ENCODE peak calls at places on chromosomes 4 and X, in six cellular contexts. X is right atrium auricular region, H is fibroblast of the aortic adventitia, P is tibial nerve, Y is WTC11, O is endothelial cell. C is an unnamed sample.

GRCh38 chr4:137032242-137032641 is 500.1 kb downstream of the PCDH18 start:
- DNase-seq in X (no peak), H (peak; percentile 5), P (no peak), Y (no peak), O (no peak), C (no peak)

GRCh38 chrX:65463550-65463949 is 71.0 kb downstream of the LAS1L start:
- DNase-seq in X (no peak), H (peak; percentile 56), P (no peak), Y (peak; percentile 11), O (no peak), C (no peak)

GRCh38 chrX:5979338-5979737 is 249.3 kb downstream of the NLGN4X start:
- DNase-seq in X (no peak), H (no peak), P (no peak), Y (no peak), O (no peak), C (no peak)

GRCh38 chr4:94690851-94691254 is 66.9 kb upstream of the BMPR1B start:
- DNase-seq in X (no peak), H (peak; percentile 16), P (no peak), Y (no peak), O (no peak), C (no peak)

GRCh38 chr4:40321671-40322131 is 13.4 kb upstream of the CHRNA9 start:
- DNase-seq in X (no peak), H (peak; percentile 55), P (no peak), Y (no peak), O (no peak), C (no peak)

GRCh38 chr4:88964450-88964849 is 92.5 kb downstream of the FAM13A start:
- DNase-seq in X (no peak), H (no peak), P (no peak), Y (no peak), O (no peak), C (no peak)

GRCh38 chrX:136574548-136574947 is 42.5 kb downstream of the VGLL1 start:
- DNase-seq in X (no peak), H (no peak), P (no peak), Y (no peak), O (no peak), C (no peak)

GRCh38 chr4:153497988-153498967 is 32.1 kb downstream of the TMEM131L start:
- DNase-seq in X (no peak), H (peak; percentile 89), P (no peak), Y (no peak), O (no peak), C (no peak)

GRCh38 chrX:2500091-2500680 is 590 bp downstream of the DHRSX start:
- DNase-seq in X (no peak), H (peak; percentile 48), P (no peak), Y (peak; percentile 51), O (peak; percentile 57), C (peak; percentile 50)

GRCh38 chrX:63657821-63658220 is 127.2 kb downstream of the ARHGEF9 start:
- DNase-seq in X (peak; percentile 76), H (peak; percentile 78), P (peak; percentile 5), Y (no peak), O (no peak), C (no peak)

GRCh38 chr4:68338625-68339024 is 11.3 kb downstream of the YTHDC1 start:
- DNase-seq in X (no peak), H (no peak), P (no peak), Y (no peak), O (no peak), C (no peak)

GRCh38 chrX:26466387-26466786 is 250.4 kb downstream of the MAGEB5 start:
- DNase-seq in X (no peak), H (no peak), P (no peak), Y (no peak), O (no peak), C (no peak)

GRCh38 chr4:122687450-122688121 is 44.9 kb upstream of the BBS12 start:
- DNase-seq in X (no peak), H (peak; percentile 69), P (no peak), Y (no peak), O (no peak), C (no peak)

GRCh38 chr4:39255266-39255665 is 72.9 kb downstream of the WDR19 start:
- DNase-seq in X (no peak), H (peak; percentile 67), P (no peak), Y (no peak), O (no peak), C (no peak)

GRCh38 chr4:56123547-56123946 is 174.8 kb downstream of the CEP135 start:
- DNase-seq in X (no peak), H (no peak), P (no peak), Y (no peak), O (no peak), C (no peak)

GRCh38 chrX:144946696-144947095 is 300.6 kb upstream of the SPANXN1 start:
- DNase-seq in X (no peak), H (peak; percentile 50), P (no peak), Y (no peak), O (no peak), C (no peak)

GRCh38 chrX:143633530-143634372 is 2.1 kb downstream of the SLITRK4 start:
- DNase-seq in X (no peak), H (no peak), P (no peak), Y (no peak), O (peak; percentile 12), C (peak; percentile 6)

GRCh38 chrX:13085533-13085932 is 41.1 kb upstream of the FAM9C start:
- DNase-seq in X (no peak), H (no peak), P (no peak), Y (no peak), O (no peak), C (no peak)

GRCh38 chrX:155745792-155746191 is 133.0 kb upstream of the TMLHE start:
- DNase-seq in X (peak; percentile 59), H (peak; percentile 47), P (no peak), Y (no peak), O (no peak), C (no peak)

GRCh38 chr4:101128473-101128872 is 218.9 kb downstream of the PPP3CA start:
- DNase-seq in X (no peak), H (no peak), P (no peak), Y (no peak), O (no peak), C (no peak)

GRCh38 chr4:108762559-108763225 is at the start of gene ETNPPL:
- DNase-seq in X (no peak), H (no peak), P (no peak), Y (peak; percentile 79), O (peak; percentile 62), C (peak; percentile 51)

GRCh38 chr4:79227896-79228295 is 98.0 kb downstream of the NAA11 start:
- DNase-seq in X (no peak), H (no peak), P (peak; percentile 31), Y (no peak), O (no peak), C (no peak)

GRCh38 chr4:7767526-7767925 is 172.1 kb downstream of the AFAP1 start:
- DNase-seq in X (no peak), H (no peak), P (no peak), Y (no peak), O (no peak), C (no peak)

GRCh38 chrX:2387614-2388239 is 113.0 kb downstream of the DHRSX start:
- DNase-seq in X (no peak), H (peak; percentile 51), P (no peak), Y (no peak), O (no peak), C (no peak)

GRCh38 chr4:52873861-52874343 is 11.8 kb downstream of the RASL11B start:
- DNase-seq in X (no peak), H (no peak), P (no peak), Y (peak; percentile 72), O (no peak), C (no peak)

GRCh38 chr4:146072381-146072780 is 103.1 kb upstream of the LSM6 start:
- DNase-seq in X (no peak), H (peak; percentile 15), P (no peak), Y (no peak), O (no peak), C (no peak)

GRCh38 chrX:7168366-7168765 is 20.4 kb upstream of the PUDP start:
- DNase-seq in X (no peak), H (no peak), P (no peak), Y (no peak), O (no peak), C (no peak)

GRCh38 chr4:90730752-90731151 is 603.6 kb downstream of the CCSER1 start:
- DNase-seq in X (no peak), H (no peak), P (no peak), Y (no peak), O (no peak), C (no peak)

GRCh38 chrX:40719218-40719617 is 16.1 kb downstream of the MED14 start:
- DNase-seq in X (no peak), H (peak; percentile 57), P (no peak), Y (no peak), O (no peak), C (no peak)

GRCh38 chr4:76386566-76387305 is 34.2 kb downstream of the CCDC158 start:
- DNase-seq in X (no peak), H (no peak), P (no peak), Y (no peak), O (no peak), C (no peak)

DNA sequence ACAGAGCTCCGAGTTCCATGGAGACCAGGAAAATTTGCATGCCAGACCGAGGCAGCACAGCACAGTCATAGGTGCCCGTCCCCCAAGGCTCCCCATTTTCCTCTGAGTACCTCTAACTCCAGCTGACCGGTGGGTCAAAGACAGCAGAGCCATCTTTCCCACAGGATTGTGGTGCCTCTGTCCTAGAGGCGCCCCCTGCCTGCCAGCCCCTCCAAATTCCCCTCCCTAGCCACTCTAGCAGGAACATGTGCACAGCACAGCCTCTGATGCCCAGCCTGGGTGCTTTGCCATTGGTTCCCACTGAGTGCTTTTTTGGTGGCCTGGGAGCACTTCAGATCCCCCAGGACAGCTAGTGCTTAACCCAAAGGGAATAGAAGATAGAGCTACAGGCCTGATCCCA is 368.5 kb upstream of the PABPC5 start:
- DNase-seq in X (no peak), H (no peak), P (no peak), Y (peak; percentile 11), O (no peak), C (no peak)
- TF ChIP-seq CTCF in X (no peak), H (no peak), P (no peak), Y (no peak), O (no peak), C (no peak)

GRCh38 chrX:108250654-108251579 is 159.3 kb downstream of the ATG4A start:
- DNase-seq in X (no peak), H (peak; percentile 13), P (no peak), Y (no peak), O (no peak), C (no peak)

GRCh38 chrX:108246304-108246954 is 154.9 kb downstream of the ATG4A start:
- DNase-seq in X (no peak), H (no peak), P (no peak), Y (no peak), O (no peak), C (no peak)

GRCh38 chrX:108245462-108245861 is 153.9 kb downstream of the ATG4A start:
- DNase-seq in X (no peak), H (no peak), P (no peak), Y (no peak), O (no peak), C (no peak)
- TF ChIP-seq CTCF in X (no peak), H (no peak), P (no peak), Y (no peak), O (no peak), C (no peak)

GRCh38 chr4:45482346-45482745 is 641.5 kb downstream of the GABRG1 start:
- DNase-seq in X (no peak), H (no peak), P (no peak), Y (no peak), O (no peak), C (no peak)

GRCh38 chr4:45484740-45485139 is 639.1 kb downstream of the GABRG1 start:
- DNase-seq in X (no peak), H (no peak), P (no peak), Y (no peak), O (no peak), C (no peak)
- TF ChIP-seq CTCF in X (no peak), H (no peak), P (no peak), Y (no peak), O (no peak), C (no peak)

GRCh38 chrX:121322159-121322558 is 274.7 kb downstream of the GLUD2 start:
- DNase-seq in X (no peak), H (no peak), P (no peak), Y (no peak), O (no peak), C (no peak)
- TF ChIP-seq CTCF in X (no peak), H (peak; percentile 11), P (no peak), Y (no peak), O (no peak), C (no peak)